ENCODE peak calls at places on chromosomes 6 and 20, in six cellular contexts. L is IMR-90, C is H1, F is neuronal stem cell, Z is mesenchymal stem cell, A is trophoblast cell. R is an unnamed sample.

GRCh38 chr6:105184921-105185320 is 5.1 kb upstream of the POPDC3 start:
- DNase-seq in F (no peak), C (no peak), L (peak; percentile 45), A (peak; percentile 62), Z (no peak), R (no peak)

GRCh38 chr6:72424476-72424875 is 197.4 kb upstream of the KCNQ5 start:
- DNase-seq in F (no peak), C (no peak), Z (no peak), A (no peak), L (no peak), R (no peak)

GRCh38 chr6:153503810-153504209 is 372.7 kb upstream of the RGS17 start:
- DNase-seq in L (no peak), Z (no peak), A (no peak), C (no peak), F (no peak), R (peak; percentile 56)

GRCh38 chr20:1335961-1336698 is 7.2 kb upstream of the SDCBP2 start:
- DNase-seq in L (no peak), Z (no peak), A (no peak), F (no peak), C (no peak), R (peak; percentile 8)

GRCh38 chr6:46325561-46326525 is 155.1 kb upstream of the ENPP5 start:
- DNase-seq in C (no peak), Z (peak; percentile 70), F (no peak), L (peak; percentile 28), A (no peak), R (no peak)

GRCh38 chr6:91490672-91491071 is 903.8 kb upstream of the MAP3K7 start:
- DNase-seq in Z (peak; percentile 26), A (no peak), F (no peak), L (no peak), C (no peak), R (no peak)

GRCh38 chr6:40799296-40800020 is 212.3 kb upstream of the LRFN2 start:
- DNase-seq in Z (no peak), F (no peak), C (no peak), A (no peak), L (no peak), R (no peak)

GRCh38 chr6:158686791-158687381 is 37.0 kb downstream of the SYTL3 start:
- DNase-seq in Z (peak; percentile 13), F (no peak), L (no peak), A (no peak), C (no peak), R (no peak)

GRCh38 chr6:5992551-5993225 is 14.0 kb downstream of the NRN1 start:
- DNase-seq in C (no peak), F (no peak), A (no peak), Z (no peak), L (no peak), R (peak; percentile 39)

GRCh38 chr6:72788188-72788587 is 166.3 kb downstream of the KCNQ5 start:
- DNase-seq in F (no peak), C (no peak), L (peak; percentile 85), Z (peak; percentile 92), A (peak; percentile 46), R (no peak)

GRCh38 chr6:136525586-136526195 is 24.5 kb downstream of the MAP7 start:
- DNase-seq in Z (no peak), L (no peak), A (peak; percentile 16), F (no peak), C (no peak), R (no peak)

GRCh38 chr20:59032713-59033059 is 551 bp upstream of the ATP5F1E start:
- DNase-seq in L (peak; percentile 27), C (no peak), Z (peak; percentile 72), F (no peak), A (peak; percentile 28), R (no peak)

GRCh38 chr6:11473008-11473740 is 64.4 kb upstream of the TMEM170B start:
- DNase-seq in C (no peak), L (no peak), A (peak; percentile 40), F (no peak), Z (no peak), R (no peak)

GRCh38 chr6:151004415-151005024 is 139.0 kb downstream of the MTHFD1L start:
- DNase-seq in L (peak; percentile 95), F (no peak), Z (peak; percentile 87), C (no peak), A (peak; percentile 9), R (no peak)

GRCh38 chr6:129744201-129744879 is 34.4 kb upstream of the ARHGAP18 start:
- DNase-seq in A (no peak), L (peak; percentile 93), F (no peak), Z (peak; percentile 92), C (no peak), R (no peak)

GRCh38 chr6:40328988-40329545 is 258.1 kb downstream of the LRFN2 start:
- DNase-seq in F (no peak), Z (no peak), L (no peak), A (no peak), C (no peak), R (peak; percentile 68)

GRCh38 chr6:160267102-160267501 is 8.5 kb upstream of the SLC22A2 start:
- DNase-seq in C (no peak), L (no peak), Z (no peak), A (no peak), F (no peak), R (no peak)

GRCh38 chr20:50663095-50663821 is 28.1 kb downstream of the RIPOR3 start:
- DNase-seq in L (no peak), C (no peak), F (no peak), A (peak; percentile 90), Z (no peak), R (peak; percentile 48)

GRCh38 chr6:11317885-11318771 is 85.7 kb upstream of the NEDD9 start:
- DNase-seq in A (peak; percentile 94), C (no peak), F (no peak), Z (peak; percentile 98), L (peak; percentile 98), R (no peak)

GRCh38 chr20:61185841-61186601 is 66.0 kb upstream of the CDH4 start:
- DNase-seq in L (peak; percentile 98), Z (peak; percentile 98), F (no peak), C (no peak), A (peak; percentile 92), R (no peak)

GRCh38 chr6:5116243-5116991 is 31.3 kb downstream of the PPP1R3G start:
- DNase-seq in A (no peak), L (peak; percentile 28), F (no peak), Z (no peak), C (no peak), R (no peak)

GRCh38 chr20:37295001-37295400 is 5.5 kb downstream of the MANBAL start:
- DNase-seq in L (peak; percentile 99), Z (peak; percentile 98), C (no peak), F (no peak), A (peak; percentile 86), R (no peak)

GRCh38 chr6:129163551-129163950 is 280.6 kb downstream of the LAMA2 start:
- DNase-seq in L (no peak), F (no peak), C (no peak), A (no peak), Z (no peak), R (no peak)

GRCh38 chr20:57708694-57709673 is 831 bp downstream of the PMEPA1 start:
- DNase-seq in L (peak; percentile 19), C (no peak), F (no peak), Z (peak; percentile 59), A (no peak), R (no peak)
- H2BK120ac ChIP-seq in L (peak overlapping the region; percentile 52), C (no peak overlapping the region), F (no peak overlapping the region), Z (peak overlapping the region; percentile 36), A (peak overlapping the region; percentile 67), R (no peak overlapping the region)

GRCh38 chr20:63736893-63737689 is 627 bp downstream of the LIME1 start:
- DNase-seq in Z (no peak), A (no peak), C (no peak), F (no peak), L (no peak), R (peak; percentile 57)

GRCh38 chr20:63737940-63738686 is 1.5 kb upstream of the SLC2A4RG start:
- DNase-seq in F (no peak), C (no peak), Z (no peak), L (no peak), A (peak; percentile 23), R (peak; percentile 54)

GRCh38 chr20:63735859-63736718 is at the start of gene LIME1:
- DNase-seq in A (no peak), F (no peak), C (no peak), Z (no peak), L (no peak), R (peak; percentile 33)

GRCh38 chr20:63738687-63739128 is 868 bp upstream of the SLC2A4RG start:
- DNase-seq in L (no peak), C (no peak), F (peak; percentile 70), A (peak; percentile 60), Z (peak; percentile 61), R (peak; percentile 79)

GRCh38 chr20:63737690-63737939 is 1.2 kb downstream of the LIME1 start:
- DNase-seq in F (no peak), A (no peak), L (no peak), C (no peak), Z (no peak), R (no peak)
- H3K14ac ChIP-seq in F (no peak overlapping the region), A (no peak overlapping the region), L (no peak overlapping the region), C (no peak overlapping the region), Z (no peak overlapping the region), R (no peak overlapping the region)

GRCh38 chr6:27867941-27868705 is 44.1 kb downstream of the OR2B2 start:
- DNase-seq in C (no peak), L (peak; percentile 8), A (no peak), F (no peak), Z (peak; percentile 30), R (no peak)

GRCh38 chr6:27865952-27866369 is 46.2 kb downstream of the OR2B2 start:
- DNase-seq in L (no peak), Z (no peak), C (no peak), F (no peak), A (no peak), R (peak; percentile 66)

GRCh38 chr6:27864906-27865883 is 47.0 kb downstream of the OR2B2 start:
- DNase-seq in L (peak; percentile 99), Z (peak; percentile 95), F (peak; percentile 90), A (peak; percentile 90), C (no peak), R (peak; percentile 77)

GRCh38 chr6:27866370-27867050 is 45.7 kb downstream of the OR2B2 start:
- DNase-seq in A (no peak), C (no peak), L (peak; percentile 68), F (peak; percentile 59), Z (peak; percentile 86), R (peak; percentile 45)

DNA sequence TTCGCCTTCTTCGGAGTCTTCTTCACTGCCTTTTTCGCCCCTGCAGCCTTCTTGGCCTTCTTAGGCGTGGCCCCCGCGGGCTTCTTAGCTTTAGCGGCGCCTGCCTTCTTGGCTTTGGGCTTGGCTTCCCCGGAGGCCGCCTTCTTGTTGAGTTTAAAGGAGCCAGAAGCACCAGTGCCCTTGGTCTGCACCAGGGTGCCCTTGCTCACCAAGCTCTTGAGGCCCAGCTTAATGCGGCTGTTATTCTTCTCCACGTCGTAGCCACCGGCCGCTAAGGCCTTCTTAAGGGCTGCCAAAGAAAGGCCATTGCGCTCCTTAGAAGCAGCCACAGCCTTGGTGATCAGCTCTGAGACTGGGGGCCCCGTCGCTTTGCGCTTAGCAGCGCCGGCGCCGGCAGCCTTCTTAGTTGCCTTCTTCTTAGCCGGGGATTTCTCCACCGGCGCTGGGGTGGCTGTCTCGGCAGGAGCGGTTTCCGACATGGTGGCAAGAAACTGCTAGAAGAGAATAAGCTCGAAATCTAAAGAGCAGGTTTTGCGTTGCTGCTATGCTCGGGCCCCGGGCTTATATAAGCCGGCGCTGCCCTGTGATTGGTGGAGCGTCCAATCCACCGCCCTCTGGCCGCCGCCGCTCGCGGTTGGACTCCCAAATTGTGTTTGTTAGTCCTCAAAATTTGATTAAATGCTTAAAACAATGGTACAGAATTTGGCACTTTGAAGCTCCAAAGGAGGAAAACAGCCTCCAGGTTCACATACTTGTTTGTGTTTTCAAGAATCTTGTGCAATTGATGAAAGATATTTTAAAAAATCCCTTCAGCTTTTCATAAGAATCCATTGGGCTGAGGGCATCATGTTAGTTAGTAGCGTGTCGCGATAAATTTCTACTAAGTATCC is 44.9 kb downstream of the OR2B2 start:
- DNase-seq in F (peak; percentile 60), C (no peak), Z (peak; percentile 81), L (peak; percentile 78), A (peak; percentile 41), R (peak; percentile 86)
- H3K4ac ChIP-seq in F (no peak overlapping the region), C (peak overlapping the region; percentile 0), Z (no peak overlapping the region), L (peak overlapping the region; percentile 41), A (peak overlapping the region; percentile 21), R (no peak overlapping the region)

GRCh38 chr6:100622907-100623692 is 158.4 kb upstream of the SIM1 start:
- DNase-seq in F (no peak), C (no peak), A (no peak), L (peak; percentile 76), Z (peak; percentile 64), R (no peak)
- H2BK120ac ChIP-seq in F (no peak overlapping the region), C (no peak overlapping the region), A (no peak overlapping the region), L (no peak overlapping the region), Z (no peak overlapping the region), R (no peak overlapping the region)

R was measured in H9.